ENCODE peak calls at places on chromosomes 13 and 19, in five cellular contexts. One of them, this sample, is unnamed.

GRCh38 chr19:6464070-6464873 is at the start of gene CRB3:
- DNase-seq in endodermal cell: peak
- DNase-seq in spleen: peak
- DNase-seq in hepatocyte: peak
- DNase-seq in upper lobe of right lung: peak
- DNase-seq in this sample: no peak

GRCh38 chr13:95185851-95186250 is 115.4 kb downstream of the ABCC4 start:
- DNase-seq in endodermal cell: no peak
- DNase-seq in spleen: no peak
- DNase-seq in hepatocyte: no peak
- DNase-seq in upper lobe of right lung: no peak
- DNase-seq in this sample: no peak

GRCh38 chr13:79692846-79693245 is 211.9 kb downstream of the NDFIP2 start:
- DNase-seq in endodermal cell: no peak
- DNase-seq in spleen: no peak
- DNase-seq in hepatocyte: no peak
- DNase-seq in upper lobe of right lung: no peak
- DNase-seq in this sample: no peak

GRCh38 chr19:55259540-55260210 is 858 bp upstream of the PPP6R1 start:
- DNase-seq in endodermal cell: peak
- DNase-seq in spleen: peak
- DNase-seq in hepatocyte: peak
- DNase-seq in upper lobe of right lung: no peak
- DNase-seq in this sample: no peak

GRCh38 chr19:4980838-4981680 is 12.1 kb downstream of the KDM4B start:
- DNase-seq in endodermal cell: peak
- DNase-seq in spleen: no peak
- DNase-seq in hepatocyte: no peak
- DNase-seq in upper lobe of right lung: no peak
- DNase-seq in this sample: no peak

GRCh38 chr13:43389573-43389972 is 366.2 kb downstream of the DNAJC15 start:
- DNase-seq in endodermal cell: no peak
- DNase-seq in spleen: no peak
- DNase-seq in hepatocyte: no peak
- DNase-seq in upper lobe of right lung: no peak
- DNase-seq in this sample: no peak

GRCh38 chr19:19134687-19135158 is 3.6 kb downstream of the TMEM161A start:
- DNase-seq in endodermal cell: peak
- DNase-seq in spleen: no peak
- DNase-seq in hepatocyte: peak
- DNase-seq in upper lobe of right lung: peak
- DNase-seq in this sample: peak

GRCh38 chr19:3335431-3336350 is 30.7 kb upstream of the NFIC start:
- DNase-seq in endodermal cell: no peak
- DNase-seq in spleen: no peak
- DNase-seq in hepatocyte: peak
- DNase-seq in upper lobe of right lung: no peak
- DNase-seq in this sample: peak

GRCh38 chr19:932647-933552 is 7.1 kb downstream of the ARID3A start:
- DNase-seq in endodermal cell: peak
- DNase-seq in spleen: peak
- DNase-seq in hepatocyte: no peak
- DNase-seq in upper lobe of right lung: peak
- DNase-seq in this sample: peak

GRCh38 chr19:3084943-3085342 is 9.2 kb upstream of the GNA11 start:
- DNase-seq in endodermal cell: no peak
- DNase-seq in spleen: no peak
- DNase-seq in hepatocyte: peak
- DNase-seq in upper lobe of right lung: no peak
- DNase-seq in this sample: no peak

GRCh38 chr13:100394005-100394695 is 194.4 kb downstream of the GGACT start:
- DNase-seq in endodermal cell: no peak
- DNase-seq in spleen: no peak
- DNase-seq in hepatocyte: no peak
- DNase-seq in upper lobe of right lung: no peak
- DNase-seq in this sample: peak

GRCh38 chr13:48636550-48636949 is 17.2 kb upstream of the CYSLTR2 start:
- DNase-seq in endodermal cell: no peak
- DNase-seq in spleen: no peak
- DNase-seq in hepatocyte: no peak
- DNase-seq in upper lobe of right lung: no peak
- DNase-seq in this sample: no peak

GRCh38 chr19:34244611-34245299 is 9.6 kb upstream of the GARRE1 start:
- DNase-seq in endodermal cell: no peak
- DNase-seq in spleen: no peak
- DNase-seq in hepatocyte: no peak
- DNase-seq in upper lobe of right lung: no peak
- DNase-seq in this sample: no peak

GRCh38 chr13:48647625-48648024 is 6.1 kb upstream of the CYSLTR2 start:
- DNase-seq in endodermal cell: peak
- DNase-seq in spleen: no peak
- DNase-seq in hepatocyte: no peak
- DNase-seq in upper lobe of right lung: no peak
- DNase-seq in this sample: no peak

GRCh38 chr19:1158885-1159448 is 15.1 kb downstream of the SBNO2 start:
- DNase-seq in endodermal cell: no peak
- DNase-seq in spleen: no peak
- DNase-seq in hepatocyte: no peak
- DNase-seq in upper lobe of right lung: peak
- DNase-seq in this sample: no peak

GRCh38 chr13:113596321-113597200 is 12.0 kb downstream of the TFDP1 start:
- DNase-seq in endodermal cell: peak
- DNase-seq in spleen: peak
- DNase-seq in hepatocyte: no peak
- DNase-seq in upper lobe of right lung: peak
- DNase-seq in this sample: no peak

GRCh38 chr13:85286081-85286480 is 513.1 kb downstream of the SLITRK6 start:
- DNase-seq in endodermal cell: no peak
- DNase-seq in spleen: no peak
- DNase-seq in hepatocyte: no peak
- DNase-seq in upper lobe of right lung: no peak
- DNase-seq in this sample: no peak

GRCh38 chr19:58451358-58452101 is at the start of gene ZNF324B:
- DNase-seq in endodermal cell: peak
- DNase-seq in spleen: peak
- DNase-seq in hepatocyte: peak
- DNase-seq in upper lobe of right lung: peak
- DNase-seq in this sample: peak

GRCh38 chr19:1259873-1260748 is 9.0 kb upstream of the CIRBP start:
- DNase-seq in endodermal cell: no peak
- DNase-seq in spleen: peak
- DNase-seq in hepatocyte: no peak
- DNase-seq in upper lobe of right lung: peak
- DNase-seq in this sample: no peak

GRCh38 chr13:113126265-113127150 is 3.9 kb downstream of the F10 start:
- DNase-seq in endodermal cell: peak
- DNase-seq in spleen: peak
- DNase-seq in hepatocyte: no peak
- DNase-seq in upper lobe of right lung: peak
- DNase-seq in this sample: no peak

GRCh38 chr13:100608906-100609305 is 20.3 kb upstream of the GGACT start:
- DNase-seq in endodermal cell: no peak
- DNase-seq in spleen: no peak
- DNase-seq in hepatocyte: peak
- DNase-seq in upper lobe of right lung: no peak
- DNase-seq in this sample: no peak

GRCh38 chr13:25901460-25902376 is 150.1 kb downstream of the SHISA2 start:
- DNase-seq in endodermal cell: no peak
- DNase-seq in spleen: no peak
- DNase-seq in hepatocyte: peak
- DNase-seq in upper lobe of right lung: no peak
- DNase-seq in this sample: no peak

GRCh38 chr19:44808463-44809371 is at the start of gene BCAM:
- DNase-seq in endodermal cell: peak
- DNase-seq in spleen: peak
- DNase-seq in hepatocyte: peak
- DNase-seq in upper lobe of right lung: peak
- DNase-seq in this sample: peak

GRCh38 chr19:31135841-31136240 is 213.4 kb downstream of the TSHZ3 start:
- DNase-seq in endodermal cell: no peak
- DNase-seq in spleen: no peak
- DNase-seq in hepatocyte: no peak
- DNase-seq in upper lobe of right lung: no peak
- DNase-seq in this sample: no peak

GRCh38 chr19:19464339-19465098 is 50.8 kb downstream of the TSSK6 start:
- DNase-seq in endodermal cell: peak
- DNase-seq in spleen: no peak
- DNase-seq in hepatocyte: peak
- DNase-seq in upper lobe of right lung: no peak
- DNase-seq in this sample: no peak

GRCh38 chr19:1591421-1592022 is 1.1 kb downstream of the MBD3 start:
- DNase-seq in endodermal cell: no peak
- DNase-seq in spleen: no peak
- DNase-seq in hepatocyte: peak
- DNase-seq in upper lobe of right lung: no peak
- DNase-seq in this sample: no peak

GRCh38 chr13:111292710-111293485 is 27.5 kb upstream of the TEX29 start:
- DNase-seq in endodermal cell: no peak
- DNase-seq in spleen: no peak
- DNase-seq in hepatocyte: no peak
- DNase-seq in upper lobe of right lung: no peak
- DNase-seq in this sample: no peak

GRCh38 chr13:90943961-90944360 is 403.5 kb upstream of the MIR17HG start:
- DNase-seq in endodermal cell: no peak
- DNase-seq in spleen: no peak
- DNase-seq in hepatocyte: no peak
- DNase-seq in upper lobe of right lung: no peak
- DNase-seq in this sample: no peak

GRCh38 chr19:48826606-48827020 is 9.7 kb downstream of the HSD17B14 start:
- DNase-seq in endodermal cell: peak
- DNase-seq in spleen: no peak
- DNase-seq in hepatocyte: no peak
- DNase-seq in upper lobe of right lung: peak
- DNase-seq in this sample: no peak
- TF ChIP-seq CTCF in endodermal cell: peak
- TF ChIP-seq CTCF in spleen: no peak
- TF ChIP-seq CTCF in hepatocyte: peak
- TF ChIP-seq CTCF in upper lobe of right lung: peak
- TF ChIP-seq CTCF in this sample: no peak

DNA sequence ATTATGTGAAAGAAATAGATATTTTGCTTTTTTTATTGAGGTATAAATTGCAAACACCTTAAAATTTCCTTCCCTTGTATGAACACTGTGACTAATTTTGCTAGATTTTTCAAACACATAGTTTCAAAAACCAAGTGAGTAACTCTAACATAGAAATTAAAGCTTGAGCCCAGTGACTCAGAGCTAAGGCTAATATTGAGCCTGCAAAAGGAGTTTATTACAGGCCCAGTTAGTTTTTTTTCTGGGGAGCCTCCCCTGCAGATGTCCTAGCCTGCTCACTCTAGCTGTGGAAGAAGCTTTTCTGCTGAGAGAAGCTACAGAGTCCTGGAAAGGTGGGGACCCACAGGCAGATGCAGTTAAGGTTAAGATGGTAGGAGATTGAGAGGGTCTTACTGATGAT is 3.4 kb downstream of the ZNF430 start:
- DNase-seq in endodermal cell: no peak
- DNase-seq in spleen: no peak
- DNase-seq in hepatocyte: peak
- DNase-seq in upper lobe of right lung: no peak
- DNase-seq in this sample: no peak
- H3K27ac ChIP-seq in endodermal cell: no peak
- H3K27ac ChIP-seq in spleen: no peak
- H3K27ac ChIP-seq in hepatocyte: peak
- H3K27ac ChIP-seq in upper lobe of right lung: no peak
- H3K27ac ChIP-seq in this sample: no peak

GRCh38 chr19:41864374-41864773 is 4.3 kb downstream of the RPS19 start:
- DNase-seq in endodermal cell: no peak
- DNase-seq in spleen: no peak
- DNase-seq in hepatocyte: no peak
- DNase-seq in upper lobe of right lung: no peak
- DNase-seq in this sample: no peak
- H3K4me3 ChIP-seq in endodermal cell: peak
- H3K4me3 ChIP-seq in spleen: no peak
- H3K4me3 ChIP-seq in hepatocyte: no peak
- H3K4me3 ChIP-seq in upper lobe of right lung: no peak
- H3K4me3 ChIP-seq in this sample: no peak

DNA sequence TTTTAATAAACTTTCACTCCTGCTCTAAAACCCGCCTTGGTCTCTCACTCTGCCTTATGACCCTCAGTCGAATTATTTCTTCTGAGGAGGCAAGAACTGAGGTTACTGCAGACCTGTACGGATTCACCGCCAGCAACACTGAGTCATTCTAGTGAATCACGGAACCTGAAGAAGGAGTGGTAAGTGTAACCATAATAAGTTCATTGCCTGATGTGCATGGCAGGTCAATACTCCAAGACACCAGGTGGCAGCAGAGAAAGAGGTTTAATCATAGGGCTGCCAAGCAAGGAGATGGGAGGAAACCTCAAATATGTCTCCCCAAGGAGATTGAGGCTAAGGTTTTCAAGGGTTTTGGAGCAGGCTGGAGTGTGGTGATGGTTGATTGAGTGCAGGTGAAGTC is 204.3 kb upstream of the IPO5 start:
- DNase-seq in endodermal cell: no peak
- DNase-seq in spleen: no peak
- DNase-seq in hepatocyte: no peak
- DNase-seq in upper lobe of right lung: no peak
- DNase-seq in this sample: no peak
- TF ChIP-seq CTCF in endodermal cell: no peak
- TF ChIP-seq CTCF in spleen: no peak
- TF ChIP-seq CTCF in hepatocyte: no peak
- TF ChIP-seq CTCF in upper lobe of right lung: no peak
- TF ChIP-seq CTCF in this sample: no peak

This sample was measured in heart right ventricle.